ENCODE peak calls at places on chromosome 18, in seven cellular contexts. R, O, V, X, Q, F and Y are unnamed samples.

GRCh38 chr18:74040459-74041332 is 106.9 kb downstream of the FBXO15 start:
- DNase-seq in V (peak; percentile 46), R (no peak), X (peak; percentile 9), Q (no peak), F (no peak), O (peak; percentile 63), Y (no peak)

GRCh38 chr18:51361130-51361860 is 163.8 kb upstream of the MEX3C start:
- DNase-seq in X (no peak), R (peak; percentile 46), V (no peak), F (no peak), Q (no peak), O (no peak), Y (no peak)

GRCh38 chr18:37565138-37565984 is at the start of gene CELF4:
- DNase-seq in F (no peak), R (peak; percentile 15), X (no peak), O (no peak), Q (no peak), V (no peak), Y (peak; percentile 29)

GRCh38 chr18:55100817-55101457 is 141.7 kb upstream of the CCDC68 start:
- DNase-seq in O (no peak), Q (no peak), V (peak; percentile 47), X (no peak), R (peak; percentile 69), F (peak; percentile 56), Y (no peak)

GRCh38 chr18:9642799-9643445 is 28.6 kb upstream of the PPP4R1 start:
- DNase-seq in Q (no peak), X (no peak), O (no peak), V (no peak), F (peak; percentile 15), R (no peak), Y (no peak)

GRCh38 chr18:6854811-6855210 is 125.3 kb downstream of the ARHGAP28 start:
- DNase-seq in O (no peak), F (no peak), V (no peak), X (no peak), R (no peak), Q (no peak), Y (no peak)

GRCh38 chr18:8139971-8140406 is 469.2 kb upstream of the RAB12 start:
- DNase-seq in O (no peak), V (no peak), Q (no peak), R (no peak), X (no peak), F (no peak), Y (no peak)

GRCh38 chr18:23779696-23780303 is 90.5 kb downstream of the LAMA3 start:
- DNase-seq in F (peak; percentile 12), O (no peak), V (peak; percentile 25), Q (no peak), R (no peak), X (no peak), Y (no peak)

GRCh38 chr18:22348521-22349316 is 69.0 kb downstream of the CTAGE1 start:
- DNase-seq in R (peak; percentile 26), O (no peak), V (no peak), F (peak; percentile 13), Q (no peak), X (no peak), Y (no peak)

GRCh38 chr18:48751727-48752468 is 198.9 kb downstream of the SMAD7 start:
- DNase-seq in O (no peak), Q (no peak), X (no peak), F (no peak), V (no peak), R (no peak), Y (no peak)

GRCh38 chr18:78772369-78773302 is 207.0 kb upstream of the SALL3 start:
- DNase-seq in O (no peak), F (no peak), Q (no peak), V (no peak), R (no peak), X (no peak), Y (no peak)

GRCh38 chr18:37570336-37570930 is 4.8 kb upstream of the CELF4 start:
- DNase-seq in Q (no peak), X (no peak), V (no peak), F (no peak), R (no peak), O (no peak), Y (no peak)

GRCh38 chr18:56641714-56642331 is 3.4 kb upstream of the TXNL1 start:
- DNase-seq in X (no peak), O (no peak), R (peak; percentile 86), F (peak; percentile 54), Q (no peak), V (no peak), Y (no peak)

GRCh38 chr18:74373428-74373827 is 57.8 kb downstream of the C18orf63 start:
- DNase-seq in R (no peak), X (no peak), O (no peak), F (no peak), V (no peak), Q (no peak), Y (no peak)

GRCh38 chr18:3995476-3996102 is 459.5 kb downstream of the DLGAP1 start:
- DNase-seq in R (peak; percentile 74), Q (no peak), V (no peak), X (peak; percentile 68), O (peak; percentile 11), F (peak; percentile 38), Y (peak; percentile 46)

GRCh38 chr18:59029663-59030421 is 109.8 kb upstream of the SEC11C start:
- DNase-seq in V (no peak), X (no peak), O (no peak), R (no peak), F (no peak), Q (no peak), Y (no peak)

GRCh38 chr18:8705280-8705940 is at the start of gene MTCL1:
- DNase-seq in Q (no peak), R (peak; percentile 57), O (peak; percentile 23), F (peak; percentile 72), V (peak; percentile 73), X (no peak), Y (no peak)

GRCh38 chr18:48099481-48100167 is 169.2 kb upstream of the SMAD2 start:
- DNase-seq in X (no peak), R (no peak), V (no peak), Q (no peak), O (no peak), F (no peak), Y (no peak)

GRCh38 chr18:28108801-28109200 is 68.1 kb downstream of the CDH2 start:
- DNase-seq in Q (no peak), F (no peak), R (no peak), O (no peak), V (no peak), X (no peak), Y (no peak)

GRCh38 chr18:11817229-11817628 is 34.0 kb upstream of the CHMP1B start:
- DNase-seq in F (no peak), O (no peak), R (no peak), Q (no peak), V (no peak), X (no peak), Y (no peak)

GRCh38 chr18:7459851-7460774 is 107.0 kb upstream of the PTPRM start:
- DNase-seq in R (no peak), Q (no peak), V (no peak), O (no peak), X (no peak), F (no peak), Y (no peak)

GRCh38 chr18:35714539-35714938 is 133.0 kb downstream of the GALNT1 start:
- DNase-seq in O (no peak), F (no peak), R (no peak), X (no peak), V (no peak), Q (no peak), Y (no peak)

GRCh38 chr18:58721586-58722160 is 50.4 kb downstream of the MALT1 start:
- DNase-seq in R (no peak), F (peak; percentile 6), X (no peak), V (no peak), O (no peak), Q (no peak), Y (no peak)

GRCh38 chr18:79410731-79411613 is 15.2 kb downstream of the NFATC1 start:
- DNase-seq in F (no peak), X (no peak), Q (no peak), V (no peak), R (no peak), O (no peak), Y (no peak)